ENCODE peak calls at places on chromosomes 6 and 20, in seven cellular contexts. One of them, this sample, is unnamed.

GRCh38 chr20:17642404-17643269 is 39.4 kb downstream of the RRBP1 start:
- DNase-seq in tibial nerve: no peak
- DNase-seq in adrenal gland: no peak
- DNase-seq in suprapubic skin: no peak
- DNase-seq in breast epithelium: no peak
- DNase-seq in heart left ventricle: no peak
- DNase-seq in A549: no peak
- DNase-seq in this sample: peak; percentile 71

GRCh38 chr20:7841967-7842301 is 98.3 kb downstream of the HAO1 start:
- DNase-seq in tibial nerve: no peak
- DNase-seq in adrenal gland: no peak
- DNase-seq in suprapubic skin: no peak
- DNase-seq in breast epithelium: no peak
- DNase-seq in heart left ventricle: peak; percentile 18
- DNase-seq in A549: peak; percentile 85
- DNase-seq in this sample: no peak

GRCh38 chr20:23255658-23256385 is 94.8 kb upstream of the NXT1 start:
- DNase-seq in tibial nerve: no peak
- DNase-seq in adrenal gland: no peak
- DNase-seq in suprapubic skin: peak; percentile 67
- DNase-seq in breast epithelium: no peak
- DNase-seq in heart left ventricle: no peak
- DNase-seq in A549: no peak
- DNase-seq in this sample: no peak

GRCh38 chr20:17444091-17444490 is 87.1 kb downstream of the BFSP1 start:
- DNase-seq in tibial nerve: no peak
- DNase-seq in adrenal gland: no peak
- DNase-seq in suprapubic skin: no peak
- DNase-seq in breast epithelium: no peak
- DNase-seq in heart left ventricle: no peak
- DNase-seq in A549: no peak
- DNase-seq in this sample: no peak

GRCh38 chr6:133837801-133838349 is 51.0 kb upstream of the TCF21 start:
- DNase-seq in tibial nerve: peak; percentile 48
- DNase-seq in adrenal gland: peak; percentile 66
- DNase-seq in suprapubic skin: no peak
- DNase-seq in breast epithelium: no peak
- DNase-seq in heart left ventricle: no peak
- DNase-seq in A549: peak; percentile 81
- DNase-seq in this sample: peak; percentile 80

GRCh38 chr20:60010689-60011417 is 52.6 kb downstream of the CDH26 start:
- DNase-seq in tibial nerve: no peak
- DNase-seq in adrenal gland: no peak
- DNase-seq in suprapubic skin: no peak
- DNase-seq in breast epithelium: no peak
- DNase-seq in heart left ventricle: no peak
- DNase-seq in A549: no peak
- DNase-seq in this sample: no peak

GRCh38 chr6:159645659-159646058 is 47.4 kb downstream of the SOD2 start:
- DNase-seq in tibial nerve: no peak
- DNase-seq in adrenal gland: no peak
- DNase-seq in suprapubic skin: no peak
- DNase-seq in breast epithelium: no peak
- DNase-seq in heart left ventricle: no peak
- DNase-seq in A549: no peak
- DNase-seq in this sample: no peak

GRCh38 chr6:113290684-113291083 is 566.5 kb upstream of the MARCKS start:
- DNase-seq in tibial nerve: no peak
- DNase-seq in adrenal gland: no peak
- DNase-seq in suprapubic skin: no peak
- DNase-seq in breast epithelium: no peak
- DNase-seq in heart left ventricle: no peak
- DNase-seq in A549: no peak
- DNase-seq in this sample: no peak

GRCh38 chr6:36523451-36523850 is 23.8 kb downstream of the STK38 start:
- DNase-seq in tibial nerve: no peak
- DNase-seq in adrenal gland: peak; percentile 36
- DNase-seq in suprapubic skin: no peak
- DNase-seq in breast epithelium: no peak
- DNase-seq in heart left ventricle: no peak
- DNase-seq in A549: no peak
- DNase-seq in this sample: no peak

GRCh38 chr20:10864076-10864672 is 190.4 kb upstream of the JAG1 start:
- DNase-seq in tibial nerve: peak; percentile 23
- DNase-seq in adrenal gland: no peak
- DNase-seq in suprapubic skin: no peak
- DNase-seq in breast epithelium: no peak
- DNase-seq in heart left ventricle: peak; percentile 25
- DNase-seq in A549: peak; percentile 31
- DNase-seq in this sample: no peak

GRCh38 chr20:50690979-50691584 is at the start of gene RIPOR3:
- DNase-seq in tibial nerve: no peak
- DNase-seq in adrenal gland: no peak
- DNase-seq in suprapubic skin: no peak
- DNase-seq in breast epithelium: no peak
- DNase-seq in heart left ventricle: no peak
- DNase-seq in A549: no peak
- DNase-seq in this sample: no peak

GRCh38 chr6:108550256-108550655 is 10.5 kb upstream of the FOXO3 start:
- DNase-seq in tibial nerve: no peak
- DNase-seq in adrenal gland: no peak
- DNase-seq in suprapubic skin: no peak
- DNase-seq in breast epithelium: no peak
- DNase-seq in heart left ventricle: no peak
- DNase-seq in A549: no peak
- DNase-seq in this sample: no peak

GRCh38 chr20:59221881-59222238 is 58.2 kb downstream of the ZNF831 start:
- DNase-seq in tibial nerve: no peak
- DNase-seq in adrenal gland: no peak
- DNase-seq in suprapubic skin: no peak
- DNase-seq in breast epithelium: no peak
- DNase-seq in heart left ventricle: no peak
- DNase-seq in A549: no peak
- DNase-seq in this sample: no peak

GRCh38 chr6:90446164-90446563 is 140.7 kb downstream of the MAP3K7 start:
- DNase-seq in tibial nerve: no peak
- DNase-seq in adrenal gland: no peak
- DNase-seq in suprapubic skin: no peak
- DNase-seq in breast epithelium: no peak
- DNase-seq in heart left ventricle: no peak
- DNase-seq in A549: no peak
- DNase-seq in this sample: no peak

GRCh38 chr6:4401408-4402367 is 266.3 kb upstream of the ECI2 start:
- DNase-seq in tibial nerve: no peak
- DNase-seq in adrenal gland: peak; percentile 36
- DNase-seq in suprapubic skin: no peak
- DNase-seq in breast epithelium: no peak
- DNase-seq in heart left ventricle: no peak
- DNase-seq in A549: peak; percentile 59
- DNase-seq in this sample: no peak

GRCh38 chr6:34722451-34722850 is 25.9 kb upstream of the ILRUN start:
- DNase-seq in tibial nerve: no peak
- DNase-seq in adrenal gland: no peak
- DNase-seq in suprapubic skin: peak; percentile 16
- DNase-seq in breast epithelium: no peak
- DNase-seq in heart left ventricle: no peak
- DNase-seq in A549: no peak
- DNase-seq in this sample: no peak

GRCh38 chr6:29016559-29017427 is 11.7 kb upstream of the ZNF311 start:
- DNase-seq in tibial nerve: peak; percentile 96
- DNase-seq in adrenal gland: peak; percentile 88
- DNase-seq in suprapubic skin: peak; percentile 84
- DNase-seq in breast epithelium: peak; percentile 83
- DNase-seq in heart left ventricle: peak; percentile 66
- DNase-seq in A549: peak; percentile 83
- DNase-seq in this sample: peak; percentile 91

GRCh38 chr6:151285121-151285520 is 45.4 kb downstream of the AKAP12 start:
- DNase-seq in tibial nerve: no peak
- DNase-seq in adrenal gland: peak; percentile 33
- DNase-seq in suprapubic skin: no peak
- DNase-seq in breast epithelium: no peak
- DNase-seq in heart left ventricle: peak; percentile 24
- DNase-seq in A549: no peak
- DNase-seq in this sample: no peak

GRCh38 chr20:44074252-44075151 is 112.5 kb downstream of the JPH2 start:
- DNase-seq in tibial nerve: no peak
- DNase-seq in adrenal gland: peak; percentile 31
- DNase-seq in suprapubic skin: peak; percentile 67
- DNase-seq in breast epithelium: peak; percentile 46
- DNase-seq in heart left ventricle: peak; percentile 41
- DNase-seq in A549: no peak
- DNase-seq in this sample: no peak

GRCh38 chr6:53673138-53673801 is 7.7 kb upstream of the KLHL31 start:
- DNase-seq in tibial nerve: no peak
- DNase-seq in adrenal gland: peak; percentile 61
- DNase-seq in suprapubic skin: no peak
- DNase-seq in breast epithelium: no peak
- DNase-seq in heart left ventricle: no peak
- DNase-seq in A549: peak; percentile 60
- DNase-seq in this sample: no peak

GRCh38 chr6:37473364-37474095 is 26.2 kb downstream of the CCDC167 start:
- DNase-seq in tibial nerve: no peak
- DNase-seq in adrenal gland: peak; percentile 64
- DNase-seq in suprapubic skin: no peak
- DNase-seq in breast epithelium: peak; percentile 94
- DNase-seq in heart left ventricle: peak; percentile 73
- DNase-seq in A549: no peak
- DNase-seq in this sample: no peak

GRCh38 chr6:76435174-76435573 is 362.7 kb upstream of the IMPG1 start:
- DNase-seq in tibial nerve: no peak
- DNase-seq in adrenal gland: no peak
- DNase-seq in suprapubic skin: no peak
- DNase-seq in breast epithelium: no peak
- DNase-seq in heart left ventricle: no peak
- DNase-seq in A549: no peak
- DNase-seq in this sample: no peak

GRCh38 chr20:24651171-24651972 is 181.9 kb downstream of the SYNDIG1 start:
- DNase-seq in tibial nerve: no peak
- DNase-seq in adrenal gland: no peak
- DNase-seq in suprapubic skin: no peak
- DNase-seq in breast epithelium: no peak
- DNase-seq in heart left ventricle: no peak
- DNase-seq in A549: peak; percentile 81
- DNase-seq in this sample: peak; percentile 24

GRCh38 chr6:33298773-33299236 is at the start of gene RGL2:
- DNase-seq in tibial nerve: peak; percentile 82
- DNase-seq in adrenal gland: peak; percentile 85
- DNase-seq in suprapubic skin: peak; percentile 94
- DNase-seq in breast epithelium: peak; percentile 83
- DNase-seq in heart left ventricle: peak; percentile 93
- DNase-seq in A549: peak; percentile 40
- DNase-seq in this sample: peak; percentile 98

GRCh38 chr6:116436586-116436985 is 24.6 kb upstream of the CALHM6 start:
- DNase-seq in tibial nerve: no peak
- DNase-seq in adrenal gland: no peak
- DNase-seq in suprapubic skin: no peak
- DNase-seq in breast epithelium: no peak
- DNase-seq in heart left ventricle: no peak
- DNase-seq in A549: no peak
- DNase-seq in this sample: no peak

GRCh38 chr20:61218886-61219480 is 33.1 kb upstream of the CDH4 start:
- DNase-seq in tibial nerve: no peak
- DNase-seq in adrenal gland: no peak
- DNase-seq in suprapubic skin: no peak
- DNase-seq in breast epithelium: no peak
- DNase-seq in heart left ventricle: no peak
- DNase-seq in A549: no peak
- DNase-seq in this sample: no peak

GRCh38 chr6:44464527-44465310 is 77.2 kb downstream of the CDC5L start:
- DNase-seq in tibial nerve: peak; percentile 67
- DNase-seq in adrenal gland: peak; percentile 92
- DNase-seq in suprapubic skin: no peak
- DNase-seq in breast epithelium: no peak
- DNase-seq in heart left ventricle: no peak
- DNase-seq in A549: no peak
- DNase-seq in this sample: no peak

GRCh38 chr20:63980806-63981728 is at the start of gene PRPF6:
- DNase-seq in tibial nerve: peak; percentile 83
- DNase-seq in adrenal gland: peak; percentile 96
- DNase-seq in suprapubic skin: peak; percentile 97
- DNase-seq in breast epithelium: peak; percentile 96
- DNase-seq in heart left ventricle: peak; percentile 97
- DNase-seq in A549: peak; percentile 97
- DNase-seq in this sample: peak; percentile 99
- TF ChIP-seq POLR2A in tibial nerve: peak; percentile 62
- TF ChIP-seq POLR2A in adrenal gland: peak; percentile 80
- TF ChIP-seq POLR2A in suprapubic skin: peak; percentile 8
- TF ChIP-seq POLR2A in breast epithelium: peak; percentile 73
- TF ChIP-seq POLR2A in heart left ventricle: peak; percentile 72
- TF ChIP-seq POLR2A in A549: peak; percentile 68
- TF ChIP-seq POLR2A in this sample: no peak

DNA sequence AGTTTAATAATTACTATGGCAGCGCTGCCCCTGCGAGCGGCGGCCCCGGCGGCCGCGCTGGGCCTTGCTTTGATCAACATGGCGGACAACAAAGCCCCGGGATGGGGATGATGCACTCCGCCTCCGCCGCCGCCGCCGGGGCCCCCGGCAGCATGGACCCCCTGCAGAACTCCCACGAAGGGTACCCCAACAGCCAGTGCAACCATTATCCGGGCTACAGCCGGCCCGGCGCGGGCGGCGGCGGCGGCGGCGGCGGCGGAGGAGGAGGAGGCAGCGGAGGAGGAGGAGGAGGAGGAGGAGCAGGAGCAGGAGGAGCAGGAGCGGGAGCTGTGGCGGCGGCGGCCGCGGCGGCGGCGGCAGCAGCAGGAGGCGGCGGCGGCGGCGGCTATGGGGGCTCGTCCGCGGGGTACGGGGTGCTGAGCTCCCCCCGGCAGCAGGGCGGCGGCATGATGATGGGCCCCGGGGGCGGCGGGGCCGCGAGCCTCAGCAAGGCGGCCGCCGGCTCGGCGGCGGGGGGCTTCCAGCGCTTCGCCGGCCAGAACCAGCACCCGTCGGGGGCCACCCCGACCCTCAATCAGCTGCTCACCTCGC is 1.5 kb downstream of the ARID1B start:
- DNase-seq in tibial nerve: peak; percentile 23
- DNase-seq in adrenal gland: peak; percentile 53
- DNase-seq in suprapubic skin: no peak
- DNase-seq in breast epithelium: peak; percentile 59
- DNase-seq in heart left ventricle: peak; percentile 66
- DNase-seq in A549: peak; percentile 42
- DNase-seq in this sample: peak; percentile 93
- TF ChIP-seq POLR2A in tibial nerve: peak; percentile 42
- TF ChIP-seq POLR2A in adrenal gland: peak; percentile 6
- TF ChIP-seq POLR2A in suprapubic skin: no peak
- TF ChIP-seq POLR2A in breast epithelium: peak; percentile 34
- TF ChIP-seq POLR2A in heart left ventricle: peak; percentile 30
- TF ChIP-seq POLR2A in A549: peak; percentile 28
- TF ChIP-seq POLR2A in this sample: no peak

GRCh38 chr20:62602550-62602949 is 39.8 kb upstream of the SLCO4A1 start:
- DNase-seq in tibial nerve: no peak
- DNase-seq in adrenal gland: no peak
- DNase-seq in suprapubic skin: no peak
- DNase-seq in breast epithelium: peak; percentile 68
- DNase-seq in heart left ventricle: peak; percentile 25
- DNase-seq in A549: no peak
- DNase-seq in this sample: peak; percentile 90
- TF ChIP-seq POLR2A in tibial nerve: no peak
- TF ChIP-seq POLR2A in adrenal gland: no peak
- TF ChIP-seq POLR2A in suprapubic skin: no peak
- TF ChIP-seq POLR2A in breast epithelium: no peak
- TF ChIP-seq POLR2A in heart left ventricle: no peak
- TF ChIP-seq POLR2A in A549: no peak
- TF ChIP-seq POLR2A in this sample: no peak

GRCh38 chr20:5545381-5545941 is 204.7 kb upstream of the SHLD1 start:
- DNase-seq in tibial nerve: no peak
- DNase-seq in adrenal gland: no peak
- DNase-seq in suprapubic skin: no peak
- DNase-seq in breast epithelium: no peak
- DNase-seq in heart left ventricle: no peak
- DNase-seq in A549: no peak
- DNase-seq in this sample: no peak
- TF ChIP-seq POLR2A in tibial nerve: no peak
- TF ChIP-seq POLR2A in adrenal gland: no peak
- TF ChIP-seq POLR2A in suprapubic skin: no peak
- TF ChIP-seq POLR2A in breast epithelium: no peak
- TF ChIP-seq POLR2A in heart left ventricle: no peak
- TF ChIP-seq POLR2A in A549: no peak
- TF ChIP-seq POLR2A in this sample: no peak